ENCODE peak calls at places on chromosomes 12 and 14, in four cellular contexts. T, R, C and J are unnamed samples.

GRCh38 chr14:103002578-103003350 is 54.6 kb downstream of the CDC42BPB start:
- DNase-seq in T (no peak), R (no peak), C (no peak), J (no peak)

GRCh38 chr14:87286191-87286590 is 706.8 kb downstream of the GALC start:
- DNase-seq in T (no peak), R (no peak), C (no peak), J (no peak)

GRCh38 chr12:114710151-114710550 is 26.2 kb upstream of the TBX3 start:
- DNase-seq in T (no peak), R (no peak), C (no peak), J (no peak)

GRCh38 chr12:24705741-24706358 is 243.1 kb downstream of the BCAT1 start:
- DNase-seq in T (no peak), R (no peak), C (no peak), J (peak; percentile 38)

GRCh38 chr12:26845057-26845666 is 12.2 kb upstream of the ITPR2 start:
- DNase-seq in T (peak; percentile 8), R (peak; percentile 64), C (no peak), J (peak; percentile 61)

GRCh38 chr14:35365130-35366047 is 39.2 kb downstream of the NFKBIA start:
- DNase-seq in T (peak; percentile 51), R (no peak), C (no peak), J (peak; percentile 78)

GRCh38 chr14:105881021-105881930 is 354.9 kb downstream of the TMEM121 start:
- DNase-seq in T (no peak), R (no peak), C (no peak), J (no peak)

GRCh38 chr14:76872796-76873432 is 46.7 kb downstream of the LRRC74A start:
- DNase-seq in T (peak; percentile 62), R (peak; percentile 68), C (no peak), J (peak; percentile 21)

GRCh38 chr12:2138294-2138693 is 85.5 kb downstream of the CACNA1C start:
- DNase-seq in T (no peak), R (no peak), C (no peak), J (no peak)

GRCh38 chr14:104142136-104143041 is 4.0 kb downstream of the KIF26A start:
- DNase-seq in T (no peak), R (no peak), C (no peak), J (no peak)

GRCh38 chr12:27209257-27209910 is 34.7 kb upstream of the STK38L start:
- DNase-seq in T (no peak), R (no peak), C (no peak), J (no peak)

GRCh38 chr12:104656383-104656782 is 199.6 kb downstream of the CHST11 start:
- DNase-seq in T (no peak), R (no peak), C (no peak), J (no peak)

GRCh38 chr14:70416322-70416716 is 571 bp downstream of the SYNJ2BP start:
- DNase-seq in T (no peak), R (no peak), C (no peak), J (peak; percentile 8)

GRCh38 chr14:105665247-105665950 is 139.0 kb downstream of the TMEM121 start:
- DNase-seq in T (no peak), R (no peak), C (no peak), J (no peak)

GRCh38 chr12:57845478-57846284 is 848 bp downstream of the CTDSP2 start:
- DNase-seq in T (peak; percentile 49), R (peak; percentile 52), C (peak; percentile 52), J (peak; percentile 32)

GRCh38 chr14:39251547-39251946 is 17.8 kb downstream of the MIA2 start:
- DNase-seq in T (no peak), R (no peak), C (no peak), J (no peak)

GRCh38 chr14:91315844-91316267 is 71.4 kb upstream of the GPR68 start:
- DNase-seq in T (peak; percentile 69), R (no peak), C (no peak), J (no peak)

GRCh38 chr14:104335611-104336010 is 197.2 kb downstream of the KIF26A start:
- DNase-seq in T (no peak), R (no peak), C (no peak), J (no peak)

GRCh38 chr12:132517740-132518100 is 27.8 kb downstream of the FBRSL1 start:
- DNase-seq in T (no peak), R (no peak), C (no peak), J (no peak)

GRCh38 chr12:27797301-27798025 is 17.4 kb upstream of the MANSC4 start:
- DNase-seq in T (no peak), R (no peak), C (no peak), J (no peak)

GRCh38 chr12:120224304-120225199 is 23.6 kb upstream of the RPLP0 start:
- DNase-seq in T (no peak), R (no peak), C (no peak), J (no peak)